ENCODE peak calls at places on chromosome 19, in eight cellular contexts. W is GM12878, U is HCT116, V is SK-N-SH, C is endothelial cell of umbilical vein, A is H1, B is HepG2, G is K562. K is an unnamed sample.

GRCh38 chr19:54325631-54326030 is 12.7 kb upstream of the LILRA5 start:
- DNase-seq in V (no peak), C (no peak), U (no peak), B (no peak), A (no peak), G (no peak), W (no peak), K (peak; percentile 29)

GRCh38 chr19:51019544-51019925 is at the start of gene KLK10:
- DNase-seq in A (no peak), G (no peak), B (no peak), U (no peak), V (no peak), W (no peak), C (no peak), K (no peak)

GRCh38 chr19:46761418-46761831 is 15.2 kb upstream of the STRN4 start:
- DNase-seq in U (no peak), A (no peak), B (peak; percentile 55), G (no peak), C (no peak), W (no peak), V (no peak), K (no peak)

GRCh38 chr19:57016491-57016890 is 103.3 kb upstream of the USP29 start:
- DNase-seq in G (no peak), A (no peak), U (no peak), W (no peak), B (no peak), V (no peak), C (no peak), K (no peak)

GRCh38 chr19:38213911-38214625 is 10.0 kb downstream of the DPF1 start:
- DNase-seq in B (no peak), V (no peak), W (peak; percentile 33), G (no peak), C (no peak), U (no peak), A (no peak), K (peak; percentile 70)

GRCh38 chr19:2577722-2578335 is 101.9 kb downstream of the GADD45B start:
- DNase-seq in U (no peak), A (no peak), G (no peak), V (no peak), C (no peak), B (no peak), W (no peak), K (no peak)

GRCh38 chr19:40443930-40444180 is 280 bp downstream of the SERTAD3 start:
- DNase-seq in A (no peak), V (no peak), W (no peak), C (no peak), U (no peak), B (no peak), G (no peak), K (peak; percentile 73)

GRCh38 chr19:18839465-18840287 is 7.9 kb downstream of the UPF1 start:
- DNase-seq in G (no peak), B (peak; percentile 87), C (peak; percentile 14), U (no peak), A (no peak), W (no peak), V (no peak), K (peak; percentile 43)

GRCh38 chr19:17862711-17863519 is 3.2 kb downstream of the RPL18A start:
- DNase-seq in U (no peak), B (no peak), G (no peak), W (no peak), C (no peak), V (no peak), A (no peak), K (no peak)

GRCh38 chr19:15464394-15465385 is at the start of gene RASAL3:
- DNase-seq in U (no peak), B (no peak), V (no peak), A (no peak), C (no peak), W (peak; percentile 51), G (no peak), K (peak; percentile 49)

GRCh38 chr19:52785506-52785905 is 1.1 kb downstream of the ZNF600 start:
- DNase-seq in C (no peak), A (no peak), B (no peak), W (no peak), G (no peak), V (no peak), U (no peak), K (no peak)

DNA sequence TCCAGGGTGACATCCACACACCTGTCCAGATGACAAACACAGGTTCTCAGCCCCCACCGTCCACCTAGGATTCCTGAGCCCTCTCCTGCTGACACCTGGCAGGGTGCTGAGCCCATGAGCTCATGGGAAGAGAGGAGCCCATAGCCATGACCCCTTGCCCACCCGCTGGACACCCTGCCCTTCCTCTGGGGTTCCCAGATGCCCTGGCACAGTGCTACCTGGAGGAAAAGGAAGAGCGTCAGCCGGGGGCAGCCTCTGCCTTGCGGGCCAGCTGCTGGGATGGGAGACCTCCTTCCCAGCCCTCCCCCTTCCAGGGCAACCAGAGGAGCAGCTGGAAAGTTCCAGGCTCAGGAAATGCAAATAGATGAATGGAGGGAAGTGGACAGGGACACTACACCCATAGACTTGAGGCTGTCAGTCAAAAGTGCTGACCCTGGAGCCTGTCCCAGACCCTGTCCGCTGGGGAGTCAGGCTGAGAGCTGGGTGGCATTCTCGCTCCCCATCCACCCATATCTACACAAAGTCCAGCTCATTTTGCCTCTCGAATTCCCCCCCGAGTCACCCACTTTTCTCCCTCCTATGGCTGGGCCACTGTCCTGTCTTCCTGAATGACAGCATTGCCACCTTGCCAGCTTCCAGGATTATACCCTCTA is 12.3 kb upstream of the ARHGEF18 start:
- DNase-seq in U (no peak), V (no peak), W (no peak), C (no peak), B (no peak), A (no peak), G (no peak), K (no peak)
- H3K4me2 ChIP-seq in U (no peak overlapping the region), V (no peak overlapping the region), W (peak overlapping the region; percentile 81), C (no peak overlapping the region), B (no peak overlapping the region), A (no peak overlapping the region), G (no peak overlapping the region), K (no peak overlapping the region)

DNA sequence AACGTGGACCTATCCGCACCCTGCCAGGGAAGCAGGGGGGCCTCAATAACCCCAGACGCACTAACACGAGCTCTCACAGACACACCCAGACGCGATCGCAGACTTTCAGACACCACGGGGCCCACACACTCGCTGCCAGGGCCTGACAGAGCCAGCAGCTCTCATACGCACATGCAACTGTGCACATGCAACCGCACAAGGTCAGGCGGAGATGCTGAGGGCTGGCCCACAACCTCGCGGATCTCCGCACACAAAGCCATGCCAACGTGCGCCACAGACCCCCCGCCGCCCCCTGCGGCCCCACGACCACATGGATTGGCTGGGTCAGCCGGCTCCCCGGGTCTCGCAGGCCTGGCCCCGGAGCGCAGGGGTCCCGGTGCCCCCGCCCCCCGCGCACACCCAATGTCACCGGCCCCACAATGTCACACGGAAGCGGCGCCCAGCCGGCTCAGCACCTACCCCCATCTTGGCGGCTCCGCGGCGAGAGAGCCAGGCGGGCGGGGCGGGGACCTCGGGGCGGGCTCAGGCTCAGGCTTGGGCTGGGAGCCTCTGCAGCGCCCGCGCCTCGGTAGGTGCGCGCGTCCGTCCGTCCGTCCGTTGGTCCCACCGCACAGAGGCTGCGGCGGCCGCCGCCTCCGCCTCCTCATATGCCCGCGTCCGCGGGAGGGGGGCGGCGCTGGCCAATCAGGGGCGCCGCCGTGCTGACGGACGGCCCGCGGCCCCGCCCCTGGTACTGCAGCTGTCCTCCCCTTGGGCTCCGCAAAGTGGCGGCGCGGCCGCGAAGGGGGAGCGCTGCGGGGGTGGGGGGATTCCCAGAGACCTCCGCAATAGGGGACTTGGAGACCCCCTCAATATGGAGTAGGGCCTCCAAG is at the start of gene ATP1A3:
- DNase-seq in C (peak; percentile 39), W (no peak), B (no peak), U (peak; percentile 31), V (peak; percentile 95), A (no peak), G (peak; percentile 76), K (peak; percentile 85)
- TF ChIP-seq POLR2AphosphoS5 in C (no peak), W (no peak), B (no peak), U (peak; percentile 68), V (no peak), A (no peak), G (no peak), K (peak; percentile 56)

GRCh38 chr19:32223106-32223505 is 122.3 kb upstream of the ZNF507 start:
- DNase-seq in V (no peak), W (no peak), A (no peak), U (no peak), B (no peak), G (no peak), C (no peak), K (no peak)
- H3K4me2 ChIP-seq in V (no peak overlapping the region), W (no peak overlapping the region), A (peak overlapping the region; percentile 41), U (no peak overlapping the region), B (no peak overlapping the region), G (no peak overlapping the region), C (no peak overlapping the region), K (no peak overlapping the region)

GRCh38 chr19:10007811-10008211 is 2.5 kb downstream of the COL5A3 start:
- DNase-seq in V (peak; percentile 41), G (no peak), U (no peak), C (no peak), A (no peak), B (no peak), W (no peak), K (no peak)

GRCh38 chr19:10005632-10006334 is 4.5 kb downstream of the COL5A3 start:
- DNase-seq in A (no peak), W (no peak), B (no peak), C (no peak), V (no peak), G (no peak), U (no peak), K (no peak)

GRCh38 chr19:10006335-10006708 is 4.0 kb downstream of the COL5A3 start:
- DNase-seq in V (no peak), G (no peak), B (no peak), W (no peak), C (no peak), A (no peak), U (no peak), K (no peak)

GRCh38 chr19:10006752-10007323 is 3.5 kb downstream of the COL5A3 start:
- DNase-seq in W (no peak), C (no peak), V (no peak), G (no peak), U (no peak), B (no peak), A (no peak), K (no peak)

GRCh38 chr19:10007366-10007765 is 2.9 kb downstream of the COL5A3 start:
- DNase-seq in V (peak; percentile 52), U (no peak), W (no peak), C (no peak), G (no peak), B (no peak), A (no peak), K (no peak)
- TF ChIP-seq POLR2AphosphoS5 in V (no peak), U (no peak), W (no peak), C (no peak), G (no peak), B (no peak), A (no peak), K (no peak)

K was measured in GM23338.